ENCODE peak calls at places on chromosomes 6 and 20, in ten cellular contexts. One of them, this sample, is unnamed.

GRCh38 chr20:17631576-17632319 is 50.3 kb downstream of the RRBP1 start:
- DNase-seq in A549: no peak
- DNase-seq in small intestine: peak; percentile 68
- DNase-seq in lower lobe of right lung: no peak
- DNase-seq in GM12878: no peak
- DNase-seq in mesendoderm: no peak
- DNase-seq in GM23338: no peak
- DNase-seq in cardiac muscle cell: no peak
- DNase-seq in foreskin keratinocyte: no peak
- DNase-seq in tibial nerve: no peak
- DNase-seq in this sample: no peak

GRCh38 chr20:58069796-58070663 is 158.4 kb downstream of the ANKRD60 start:
- DNase-seq in foreskin keratinocyte: no peak
- DNase-seq in mesendoderm: no peak
- DNase-seq in small intestine: no peak
- DNase-seq in lower lobe of right lung: no peak
- DNase-seq in GM12878: no peak
- DNase-seq in tibial nerve: no peak
- DNase-seq in GM23338: no peak
- DNase-seq in cardiac muscle cell: no peak
- DNase-seq in A549: no peak
- DNase-seq in this sample: no peak

GRCh38 chr20:5153612-5154542 is 27.1 kb downstream of the CDS2 start:
- DNase-seq in foreskin keratinocyte: peak; percentile 89
- DNase-seq in cardiac muscle cell: no peak
- DNase-seq in A549: no peak
- DNase-seq in lower lobe of right lung: no peak
- DNase-seq in mesendoderm: peak; percentile 33
- DNase-seq in GM23338: no peak
- DNase-seq in small intestine: no peak
- DNase-seq in GM12878: no peak
- DNase-seq in tibial nerve: no peak
- DNase-seq in this sample: no peak

GRCh38 chr6:143038845-143039244 is 21.8 kb upstream of the AIG1 start:
- DNase-seq in mesendoderm: no peak
- DNase-seq in foreskin keratinocyte: no peak
- DNase-seq in tibial nerve: no peak
- DNase-seq in GM12878: no peak
- DNase-seq in lower lobe of right lung: no peak
- DNase-seq in GM23338: no peak
- DNase-seq in cardiac muscle cell: no peak
- DNase-seq in small intestine: no peak
- DNase-seq in A549: no peak
- DNase-seq in this sample: no peak

GRCh38 chr6:170019259-170020040 is 268.0 kb downstream of the ERMARD start:
- DNase-seq in cardiac muscle cell: no peak
- DNase-seq in GM23338: no peak
- DNase-seq in mesendoderm: no peak
- DNase-seq in foreskin keratinocyte: no peak
- DNase-seq in lower lobe of right lung: no peak
- DNase-seq in tibial nerve: no peak
- DNase-seq in A549: no peak
- DNase-seq in GM12878: no peak
- DNase-seq in small intestine: no peak
- DNase-seq in this sample: no peak

GRCh38 chr6:16751251-16751946 is 9.9 kb downstream of the ATXN1 start:
- DNase-seq in GM23338: no peak
- DNase-seq in A549: no peak
- DNase-seq in cardiac muscle cell: no peak
- DNase-seq in mesendoderm: no peak
- DNase-seq in small intestine: peak; percentile 73
- DNase-seq in foreskin keratinocyte: no peak
- DNase-seq in GM12878: no peak
- DNase-seq in tibial nerve: no peak
- DNase-seq in lower lobe of right lung: no peak
- DNase-seq in this sample: no peak

GRCh38 chr6:139030539-139030938 is 2.0 kb downstream of the ABRACL start:
- DNase-seq in tibial nerve: no peak
- DNase-seq in foreskin keratinocyte: no peak
- DNase-seq in GM12878: peak; percentile 48
- DNase-seq in cardiac muscle cell: no peak
- DNase-seq in GM23338: no peak
- DNase-seq in mesendoderm: no peak
- DNase-seq in small intestine: peak; percentile 40
- DNase-seq in lower lobe of right lung: no peak
- DNase-seq in A549: no peak
- DNase-seq in this sample: no peak

GRCh38 chr20:2899243-2899642 is 26.0 kb downstream of the PTPRA start:
- DNase-seq in foreskin keratinocyte: no peak
- DNase-seq in A549: no peak
- DNase-seq in small intestine: no peak
- DNase-seq in GM23338: no peak
- DNase-seq in lower lobe of right lung: no peak
- DNase-seq in cardiac muscle cell: no peak
- DNase-seq in GM12878: peak; percentile 12
- DNase-seq in tibial nerve: no peak
- DNase-seq in mesendoderm: no peak
- DNase-seq in this sample: no peak

GRCh38 chr6:84065718-84066290 is 32.2 kb downstream of the MRAP2 start:
- DNase-seq in foreskin keratinocyte: peak; percentile 88
- DNase-seq in small intestine: no peak
- DNase-seq in lower lobe of right lung: no peak
- DNase-seq in cardiac muscle cell: peak; percentile 45
- DNase-seq in GM12878: no peak
- DNase-seq in tibial nerve: no peak
- DNase-seq in GM23338: no peak
- DNase-seq in mesendoderm: no peak
- DNase-seq in A549: no peak
- DNase-seq in this sample: no peak

GRCh38 chr6:155335265-155335664 is 21.0 kb upstream of the TFB1M start:
- DNase-seq in cardiac muscle cell: no peak
- DNase-seq in small intestine: no peak
- DNase-seq in foreskin keratinocyte: no peak
- DNase-seq in A549: no peak
- DNase-seq in GM23338: no peak
- DNase-seq in lower lobe of right lung: no peak
- DNase-seq in tibial nerve: no peak
- DNase-seq in GM12878: no peak
- DNase-seq in mesendoderm: no peak
- DNase-seq in this sample: no peak

GRCh38 chr20:48760403-48760889 is 67.4 kb downstream of the PREX1 start:
- DNase-seq in A549: no peak
- DNase-seq in foreskin keratinocyte: peak; percentile 27
- DNase-seq in cardiac muscle cell: peak; percentile 47
- DNase-seq in tibial nerve: no peak
- DNase-seq in lower lobe of right lung: no peak
- DNase-seq in GM12878: no peak
- DNase-seq in small intestine: peak; percentile 78
- DNase-seq in GM23338: no peak
- DNase-seq in mesendoderm: no peak
- DNase-seq in this sample: no peak

GRCh38 chr6:31767096-31767645 is 4.7 kb downstream of the SAPCD1 start:
- DNase-seq in A549: no peak
- DNase-seq in cardiac muscle cell: no peak
- DNase-seq in lower lobe of right lung: no peak
- DNase-seq in GM23338: no peak
- DNase-seq in small intestine: peak; percentile 46
- DNase-seq in tibial nerve: no peak
- DNase-seq in mesendoderm: peak; percentile 42
- DNase-seq in GM12878: no peak
- DNase-seq in foreskin keratinocyte: no peak
- DNase-seq in this sample: no peak

GRCh38 chr6:132333639-132334516 is 67.4 kb downstream of the MOXD1 start:
- DNase-seq in small intestine: peak; percentile 60
- DNase-seq in tibial nerve: no peak
- DNase-seq in GM23338: peak; percentile 34
- DNase-seq in cardiac muscle cell: peak; percentile 90
- DNase-seq in lower lobe of right lung: no peak
- DNase-seq in GM12878: no peak
- DNase-seq in mesendoderm: peak; percentile 94
- DNase-seq in foreskin keratinocyte: peak; percentile 88
- DNase-seq in A549: peak; percentile 78
- DNase-seq in this sample: no peak

GRCh38 chr6:118890997-118891790 is 2.8 kb upstream of the ASF1A start:
- DNase-seq in tibial nerve: no peak
- DNase-seq in GM23338: no peak
- DNase-seq in A549: no peak
- DNase-seq in cardiac muscle cell: no peak
- DNase-seq in lower lobe of right lung: no peak
- DNase-seq in small intestine: no peak
- DNase-seq in GM12878: no peak
- DNase-seq in mesendoderm: no peak
- DNase-seq in foreskin keratinocyte: no peak
- DNase-seq in this sample: no peak

GRCh38 chr6:118893882-118894424 is at the start of gene ASF1A:
- DNase-seq in A549: peak; percentile 95
- DNase-seq in GM12878: peak; percentile 87
- DNase-seq in tibial nerve: peak; percentile 94
- DNase-seq in mesendoderm: peak; percentile 99
- DNase-seq in cardiac muscle cell: peak; percentile 99
- DNase-seq in lower lobe of right lung: peak; percentile 97
- DNase-seq in foreskin keratinocyte: peak; percentile 92
- DNase-seq in small intestine: peak; percentile 99
- DNase-seq in GM23338: peak; percentile 96
- DNase-seq in this sample: peak; percentile 96

GRCh38 chr6:118894425-118895240 is 681 bp downstream of the ASF1A start:
- DNase-seq in GM12878: no peak
- DNase-seq in mesendoderm: peak; percentile 65
- DNase-seq in lower lobe of right lung: peak; percentile 76
- DNase-seq in A549: peak; percentile 45
- DNase-seq in foreskin keratinocyte: no peak
- DNase-seq in cardiac muscle cell: peak; percentile 81
- DNase-seq in tibial nerve: peak; percentile 21
- DNase-seq in GM23338: peak; percentile 45
- DNase-seq in small intestine: peak; percentile 52
- DNase-seq in this sample: peak; percentile 72

GRCh38 chr6:118893095-118893881 is 664 bp upstream of the ASF1A start:
- DNase-seq in lower lobe of right lung: no peak
- DNase-seq in GM23338: peak; percentile 74
- DNase-seq in A549: peak; percentile 16
- DNase-seq in foreskin keratinocyte: peak; percentile 60
- DNase-seq in GM12878: no peak
- DNase-seq in tibial nerve: no peak
- DNase-seq in small intestine: peak; percentile 61
- DNase-seq in cardiac muscle cell: peak; percentile 79
- DNase-seq in mesendoderm: peak; percentile 86
- DNase-seq in this sample: no peak

GRCh38 chr6:118892248-118893094 is 1.5 kb upstream of the ASF1A start:
- DNase-seq in foreskin keratinocyte: no peak
- DNase-seq in A549: no peak
- DNase-seq in cardiac muscle cell: no peak
- DNase-seq in tibial nerve: no peak
- DNase-seq in GM23338: no peak
- DNase-seq in small intestine: no peak
- DNase-seq in GM12878: no peak
- DNase-seq in lower lobe of right lung: no peak
- DNase-seq in mesendoderm: no peak
- DNase-seq in this sample: no peak
- H3K4me1 ChIP-seq in foreskin keratinocyte: no peaks in the 10 kb centered on the region
- H3K4me1 ChIP-seq in A549: peaks cover 15% of the 10 kb centered on the region
- H3K4me1 ChIP-seq in cardiac muscle cell: peaks cover 27% of the 10 kb centered on the region
- H3K4me1 ChIP-seq in tibial nerve: peaks cover 32% of the 10 kb centered on the region
- H3K4me1 ChIP-seq in GM23338: peaks cover 37% of the 10 kb centered on the region
- H3K4me1 ChIP-seq in small intestine: peaks cover 9% of the 10 kb centered on the region
- H3K4me1 ChIP-seq in GM12878: peaks cover 11% of the 10 kb centered on the region
- H3K4me1 ChIP-seq in lower lobe of right lung: peaks cover 43% of the 10 kb centered on the region
- H3K4me1 ChIP-seq in mesendoderm: peaks cover 6% of the 10 kb centered on the region
- H3K4me1 ChIP-seq in this sample: peaks cover 56% of the 10 kb centered on the region

GRCh38 chr6:90197854-90198496 is 98.7 kb downstream of the BACH2 start:
- DNase-seq in cardiac muscle cell: peak; percentile 48
- DNase-seq in small intestine: no peak
- DNase-seq in GM12878: no peak
- DNase-seq in lower lobe of right lung: peak; percentile 60
- DNase-seq in mesendoderm: no peak
- DNase-seq in GM23338: peak; percentile 43
- DNase-seq in foreskin keratinocyte: peak; percentile 57
- DNase-seq in tibial nerve: no peak
- DNase-seq in A549: peak; percentile 36
- DNase-seq in this sample: no peak
- H3K27ac ChIP-seq in cardiac muscle cell: no peak overlapping the region
- H3K27ac ChIP-seq in small intestine: no peak overlapping the region
- H3K27ac ChIP-seq in GM12878: no peak overlapping the region
- H3K27ac ChIP-seq in lower lobe of right lung: no peak overlapping the region
- H3K27ac ChIP-seq in mesendoderm: no peak overlapping the region
- H3K27ac ChIP-seq in GM23338: no peak overlapping the region
- H3K27ac ChIP-seq in foreskin keratinocyte: no peak overlapping the region
- H3K27ac ChIP-seq in tibial nerve: no peak overlapping the region
- H3K27ac ChIP-seq in A549: peak overlapping the region; percentile 24
- H3K27ac ChIP-seq in this sample: no peak overlapping the region

DNA sequence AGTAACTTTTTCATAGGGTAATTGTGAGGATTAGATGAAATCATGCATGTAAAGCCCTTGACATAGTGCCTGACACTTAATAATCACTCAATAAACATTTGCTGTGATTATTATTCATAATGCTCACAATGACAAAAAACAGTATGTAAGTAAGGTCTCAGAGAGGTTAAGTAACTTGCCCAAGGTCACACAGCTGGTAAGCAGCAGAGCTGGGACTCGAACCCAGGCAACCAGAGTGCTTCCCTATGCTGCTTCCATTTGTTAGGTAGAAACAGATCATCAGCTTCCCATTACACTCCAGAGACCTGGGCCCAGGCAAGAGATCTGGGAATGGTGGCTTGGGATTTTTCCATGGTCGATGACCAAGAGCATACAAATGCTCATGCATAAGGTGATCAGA is 86.7 kb upstream of the MAFB start:
- DNase-seq in GM12878: no peak
- DNase-seq in lower lobe of right lung: no peak
- DNase-seq in foreskin keratinocyte: no peak
- DNase-seq in cardiac muscle cell: no peak
- DNase-seq in small intestine: no peak
- DNase-seq in A549: no peak
- DNase-seq in tibial nerve: no peak
- DNase-seq in mesendoderm: no peak
- DNase-seq in GM23338: no peak
- DNase-seq in this sample: no peak
- H3K4me1 ChIP-seq in GM12878: no peaks in the 10 kb centered on the region
- H3K4me1 ChIP-seq in lower lobe of right lung: peaks cover 16% of the 10 kb centered on the region
- H3K4me1 ChIP-seq in foreskin keratinocyte: no peaks in the 10 kb centered on the region
- H3K4me1 ChIP-seq in cardiac muscle cell: no peaks in the 10 kb centered on the region
- H3K4me1 ChIP-seq in small intestine: no peaks in the 10 kb centered on the region
- H3K4me1 ChIP-seq in A549: no peaks in the 10 kb centered on the region
- H3K4me1 ChIP-seq in tibial nerve: no peaks in the 10 kb centered on the region
- H3K4me1 ChIP-seq in mesendoderm: peaks cover 3% of the 10 kb centered on the region
- H3K4me1 ChIP-seq in GM23338: no peaks in the 10 kb centered on the region
- H3K4me1 ChIP-seq in this sample: peaks cover 8% of the 10 kb centered on the region

DNA sequence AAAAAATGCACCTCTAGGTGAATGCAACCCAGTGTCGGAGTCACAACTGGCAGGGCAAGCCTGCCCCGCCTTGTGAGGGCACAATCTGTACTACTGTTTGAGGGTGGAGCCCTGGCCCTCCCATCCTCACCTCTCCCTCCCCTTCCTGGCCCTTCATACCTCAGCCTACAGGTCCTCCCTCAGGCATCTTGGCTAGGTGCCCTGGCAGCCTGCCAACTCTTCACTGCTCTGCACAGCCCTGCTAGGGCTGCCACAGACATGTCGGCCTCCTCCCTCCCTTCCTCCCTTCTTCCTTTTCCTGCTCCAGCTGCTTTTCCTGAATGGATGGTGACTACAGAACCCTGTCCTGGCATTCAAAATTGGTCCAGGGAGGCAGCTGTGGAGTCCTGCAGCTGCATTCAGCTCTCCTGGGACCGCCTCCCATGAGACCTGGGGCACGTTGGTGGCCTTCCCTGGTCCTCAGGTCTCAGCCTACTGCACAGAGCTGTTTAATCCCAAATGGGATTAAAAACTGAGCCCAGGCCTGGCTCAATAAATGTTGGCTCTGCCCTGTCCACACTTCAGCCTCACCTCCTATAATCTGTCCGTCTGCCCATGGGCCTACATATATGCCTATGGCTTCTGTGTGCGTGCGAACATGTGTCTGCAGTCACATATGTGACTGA is 52.7 kb downstream of the CDH22 start:
- DNase-seq in tibial nerve: peak; percentile 55
- DNase-seq in foreskin keratinocyte: peak; percentile 84
- DNase-seq in small intestine: peak; percentile 81
- DNase-seq in mesendoderm: no peak
- DNase-seq in A549: peak; percentile 31
- DNase-seq in lower lobe of right lung: peak; percentile 82
- DNase-seq in cardiac muscle cell: peak; percentile 61
- DNase-seq in GM12878: no peak
- DNase-seq in GM23338: no peak
- DNase-seq in this sample: peak; percentile 78
- H3K27ac ChIP-seq in tibial nerve: no peak overlapping the region
- H3K27ac ChIP-seq in foreskin keratinocyte: no peak overlapping the region
- H3K27ac ChIP-seq in small intestine: no peak overlapping the region
- H3K27ac ChIP-seq in mesendoderm: no peak overlapping the region
- H3K27ac ChIP-seq in A549: no peak overlapping the region
- H3K27ac ChIP-seq in lower lobe of right lung: no peak overlapping the region
- H3K27ac ChIP-seq in cardiac muscle cell: no peak overlapping the region
- H3K27ac ChIP-seq in GM12878: no peak overlapping the region
- H3K27ac ChIP-seq in GM23338: no peak overlapping the region
- H3K27ac ChIP-seq in this sample: no peak overlapping the region